ENCODE peak calls at places on chromosomes 7 and 10, in four cellular contexts. One of them, this sample, is unnamed.

GRCh38 chr7:50838675-50839377 is 56.1 kb upstream of the GRB10 start:
- DNase-seq in GM23248: peak
- DNase-seq in dorsolateral prefrontal cortex: no peak
- DNase-seq in foreskin fibroblast: peak
- DNase-seq in this sample: peak

GRCh38 chr7:46630031-46630430 is 709.0 kb upstream of the IGFBP3 start:
- DNase-seq in dorsolateral prefrontal cortex: no peak
- DNase-seq in foreskin fibroblast: peak
- DNase-seq in GM23248: peak
- DNase-seq in this sample: peak

GRCh38 chr10:70223728-70224127 is 9.5 kb downstream of the PPA1 start:
- DNase-seq in GM23248: peak
- DNase-seq in dorsolateral prefrontal cortex: no peak
- DNase-seq in foreskin fibroblast: peak
- DNase-seq in this sample: no peak

GRCh38 chr10:73168486-73168844 is 546 bp downstream of the FAM149B1 start:
- DNase-seq in foreskin fibroblast: no peak
- DNase-seq in dorsolateral prefrontal cortex: no peak
- DNase-seq in GM23248: no peak
- DNase-seq in this sample: no peak

GRCh38 chr10:97321032-97321806 is 2.1 kb downstream of the FRAT1 start:
- DNase-seq in dorsolateral prefrontal cortex: peak
- DNase-seq in GM23248: no peak
- DNase-seq in foreskin fibroblast: no peak
- DNase-seq in this sample: no peak

GRCh38 chr10:112990271-112990670 is 40.2 kb downstream of the TCF7L2 start:
- DNase-seq in GM23248: peak
- DNase-seq in foreskin fibroblast: peak
- DNase-seq in dorsolateral prefrontal cortex: no peak
- DNase-seq in this sample: no peak

GRCh38 chr7:45687185-45687560 is 113.0 kb downstream of the ADCY1 start:
- DNase-seq in dorsolateral prefrontal cortex: no peak
- DNase-seq in GM23248: no peak
- DNase-seq in foreskin fibroblast: no peak
- DNase-seq in this sample: no peak

GRCh38 chr7:27196287-27196739 is 3.6 kb downstream of the HOXA13 start:
- DNase-seq in GM23248: peak
- DNase-seq in foreskin fibroblast: no peak
- DNase-seq in dorsolateral prefrontal cortex: peak
- DNase-seq in this sample: peak

GRCh38 chr7:70005885-70006284 is 407.6 kb downstream of the AUTS2 start:
- DNase-seq in GM23248: no peak
- DNase-seq in dorsolateral prefrontal cortex: no peak
- DNase-seq in foreskin fibroblast: no peak
- DNase-seq in this sample: no peak

GRCh38 chr7:39904077-39904486 is 46.0 kb upstream of the CDK13 start:
- DNase-seq in GM23248: peak
- DNase-seq in foreskin fibroblast: peak
- DNase-seq in dorsolateral prefrontal cortex: no peak
- DNase-seq in this sample: peak

GRCh38 chr7:116524609-116525297 is at the start of gene CAV1:
- DNase-seq in foreskin fibroblast: peak
- DNase-seq in GM23248: peak
- DNase-seq in dorsolateral prefrontal cortex: peak
- DNase-seq in this sample: peak

GRCh38 chr10:102113956-102114857 is 6.0 kb downstream of the LDB1 start:
- DNase-seq in foreskin fibroblast: no peak
- DNase-seq in GM23248: peak
- DNase-seq in dorsolateral prefrontal cortex: no peak
- DNase-seq in this sample: no peak

This sample was measured in HFFc6.